ENCODE peak calls at places on chromosomes 6 and 20, in nine cellular contexts. E, S, C, M, F, Y, A, L and K are unnamed samples.

GRCh38 chr6:287500-287883 is 4.8 kb upstream of the DUSP22 start:
- DNase-seq in E (no peak), F (no peak), L (no peak), Y (no peak), S (no peak), M (no peak), A (no peak), C (no peak), K (no peak)

GRCh38 chr20:45019027-45019763 is 52.9 kb downstream of the STK4 start:
- DNase-seq in F (no peak), L (no peak), A (no peak), C (no peak), Y (no peak), S (no peak), M (no peak), E (no peak), K (no peak)

GRCh38 chr6:148907573-148907972 is 160.7 kb downstream of the UST start:
- DNase-seq in C (no peak), A (no peak), F (no peak), E (no peak), M (no peak), L (no peak), S (no peak), Y (no peak), K (no peak)

GRCh38 chr6:162526960-162527359 is 200.6 kb downstream of the PRKN start:
- DNase-seq in S (no peak), A (no peak), M (no peak), Y (no peak), L (no peak), E (no peak), F (no peak), C (no peak), K (no peak)

GRCh38 chr20:57594092-57594911 is 25.9 kb downstream of the ZBP1 start:
- DNase-seq in L (peak; percentile 57), A (peak; percentile 37), F (peak; percentile 89), S (peak; percentile 8), E (no peak), Y (peak; percentile 74), C (peak; percentile 31), M (no peak), K (peak; percentile 21)

GRCh38 chr6:31559958-31560696 is 12.0 kb upstream of the LTA start:
- DNase-seq in C (no peak), E (no peak), Y (peak; percentile 89), F (no peak), M (no peak), S (peak; percentile 52), A (peak; percentile 65), L (peak; percentile 56), K (peak; percentile 64)

GRCh38 chr6:148716811-148717210 is 30.0 kb upstream of the UST start:
- DNase-seq in A (no peak), Y (no peak), F (no peak), L (no peak), C (no peak), M (peak; percentile 65), S (no peak), E (no peak), K (peak; percentile 46)

GRCh38 chr6:27370391-27370790 is 18.2 kb upstream of the ZNF391 start:
- DNase-seq in S (no peak), C (no peak), E (no peak), A (no peak), M (no peak), F (no peak), L (no peak), Y (no peak), K (no peak)

GRCh38 chr20:51082988-51083387 is 60.1 kb upstream of the KCNG1 start:
- DNase-seq in A (no peak), E (no peak), L (no peak), S (no peak), C (no peak), M (no peak), F (no peak), Y (no peak), K (no peak)

GRCh38 chr20:51074062-51074461 is 51.2 kb upstream of the KCNG1 start:
- DNase-seq in C (no peak), A (no peak), S (no peak), L (no peak), Y (no peak), F (no peak), E (no peak), M (no peak), K (no peak)

GRCh38 chr20:51077601-51078000 is 54.7 kb upstream of the KCNG1 start:
- DNase-seq in C (no peak), M (no peak), Y (no peak), L (no peak), S (no peak), E (no peak), A (no peak), F (no peak), K (no peak)

GRCh38 chr20:51079488-51079887 is 56.6 kb upstream of the KCNG1 start:
- DNase-seq in E (no peak), S (no peak), C (no peak), A (no peak), L (no peak), Y (no peak), M (no peak), F (no peak), K (no peak)

DNA sequence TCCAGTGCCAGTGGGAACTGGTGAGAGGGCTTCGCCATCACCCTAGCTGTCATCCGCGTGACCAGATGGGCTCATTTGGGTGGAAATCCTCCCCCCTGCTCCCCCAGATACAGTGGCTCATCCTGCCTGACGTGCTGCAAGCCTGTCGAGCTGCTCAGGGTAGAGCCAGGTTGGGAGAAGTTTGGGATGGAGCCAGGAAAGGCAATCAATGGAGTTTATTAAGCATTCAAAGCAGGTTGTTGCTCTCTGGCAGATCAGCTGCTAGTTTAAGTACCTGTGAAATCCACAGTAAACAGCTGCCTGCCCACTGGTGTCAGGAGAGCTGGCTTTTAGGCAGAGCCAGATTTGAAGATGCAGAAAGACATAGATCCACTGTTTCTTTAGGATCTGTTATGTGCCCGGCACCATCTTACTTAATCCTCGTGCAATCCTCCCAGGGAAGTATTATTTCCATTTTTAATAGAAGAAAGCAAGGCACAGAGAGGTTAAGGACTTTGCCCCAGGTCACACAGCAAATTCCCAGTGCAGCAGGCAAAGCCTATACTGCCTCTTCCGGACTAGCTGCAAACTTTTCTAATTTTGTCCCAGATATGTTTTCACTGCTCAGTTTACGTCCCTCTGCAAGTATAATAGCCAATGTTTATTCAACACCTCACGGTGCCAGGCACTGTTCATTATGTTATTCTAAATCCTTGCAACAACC is 54.1 kb upstream of the KCNG1 start:
- DNase-seq in C (no peak), M (no peak), E (no peak), S (no peak), L (no peak), A (no peak), F (no peak), Y (no peak), K (no peak)
- TF ChIP-seq CTCF in C (no peak), M (no peak), E (no peak), S (peak; percentile 11), L (no peak), A (no peak), F (no peak), Y (no peak), K (no peak)

GRCh38 chr6:145891126-145891525 is 73.0 kb downstream of the SHPRH start:
- DNase-seq in Y (no peak), L (no peak), C (no peak), F (no peak), S (peak; percentile 96), E (no peak), A (no peak), M (no peak), K (peak; percentile 73)

GRCh38 chr6:145892026-145892425 is 72.1 kb downstream of the SHPRH start:
- DNase-seq in F (no peak), Y (no peak), C (no peak), E (no peak), L (no peak), A (no peak), S (no peak), M (no peak), K (no peak)

GRCh38 chr6:145895802-145896201 is 68.4 kb downstream of the SHPRH start:
- DNase-seq in C (no peak), Y (no peak), F (no peak), S (peak; percentile 28), M (no peak), E (no peak), L (no peak), A (no peak), K (peak; percentile 21)

GRCh38 chr6:145891565-145891964 is 72.6 kb downstream of the SHPRH start:
- DNase-seq in E (no peak), F (no peak), A (no peak), Y (no peak), L (no peak), M (no peak), S (peak; percentile 77), C (no peak), K (peak; percentile 30)

DNA sequence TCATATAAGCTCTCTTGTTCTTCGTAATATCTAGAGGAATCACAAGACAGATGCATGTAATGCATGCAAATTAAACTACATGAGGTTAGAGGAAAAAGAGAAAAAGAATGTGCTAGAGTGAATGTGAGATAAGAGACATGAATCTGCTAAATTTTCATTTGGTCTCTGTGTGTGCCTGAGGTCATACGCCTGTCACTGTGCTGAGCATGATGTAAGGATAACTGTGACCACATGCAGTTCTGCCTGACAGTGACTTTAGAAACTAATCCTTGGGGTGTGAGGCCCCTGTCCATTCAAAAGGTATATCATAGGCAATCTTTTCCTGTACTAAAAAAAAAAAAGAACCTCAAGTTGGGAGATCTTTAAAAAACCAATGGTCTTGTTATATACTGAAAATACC is 70.6 kb downstream of the SHPRH start:
- DNase-seq in F (peak; percentile 5), Y (no peak), E (no peak), A (no peak), M (no peak), L (no peak), C (no peak), S (no peak), K (no peak)
- H3K4me3 ChIP-seq in F (no peak overlapping the region), Y (no peak overlapping the region), E (no peak overlapping the region), A (no peak overlapping the region), M (no peak overlapping the region), L (no peak overlapping the region), C (no peak overlapping the region), S (no peak overlapping the region), K (no peak overlapping the region)

GRCh38 chr20:40085513-40085912 is 603.5 kb downstream of the MAFB start:
- DNase-seq in M (no peak), E (no peak), Y (no peak), L (no peak), S (no peak), C (no peak), A (no peak), F (no peak), K (no peak)

GRCh38 chr20:40087496-40087895 is 601.5 kb downstream of the MAFB start:
- DNase-seq in Y (no peak), M (no peak), S (no peak), E (no peak), A (no peak), C (no peak), F (no peak), L (no peak), K (no peak)

GRCh38 chr20:40090236-40090635 is 598.8 kb downstream of the MAFB start:
- DNase-seq in E (no peak), F (no peak), C (no peak), Y (no peak), A (no peak), S (no peak), L (no peak), M (no peak), K (peak; percentile 12)
- TF ChIP-seq CTCF in E (no peak), F (no peak), C (no peak), Y (no peak), A (no peak), S (no peak), L (no peak), M (no peak), K (no peak)

GRCh38 chr6:24686408-24686807 is 19.5 kb downstream of the ACOT13 start:
- DNase-seq in E (no peak), S (no peak), A (no peak), F (no peak), Y (no peak), M (no peak), C (no peak), L (no peak), K (no peak)

GRCh38 chr6:24680582-24680981 is 13.7 kb downstream of the ACOT13 start:
- DNase-seq in A (peak; percentile 31), Y (no peak), F (no peak), M (no peak), L (no peak), C (no peak), S (no peak), E (no peak), K (no peak)

DNA sequence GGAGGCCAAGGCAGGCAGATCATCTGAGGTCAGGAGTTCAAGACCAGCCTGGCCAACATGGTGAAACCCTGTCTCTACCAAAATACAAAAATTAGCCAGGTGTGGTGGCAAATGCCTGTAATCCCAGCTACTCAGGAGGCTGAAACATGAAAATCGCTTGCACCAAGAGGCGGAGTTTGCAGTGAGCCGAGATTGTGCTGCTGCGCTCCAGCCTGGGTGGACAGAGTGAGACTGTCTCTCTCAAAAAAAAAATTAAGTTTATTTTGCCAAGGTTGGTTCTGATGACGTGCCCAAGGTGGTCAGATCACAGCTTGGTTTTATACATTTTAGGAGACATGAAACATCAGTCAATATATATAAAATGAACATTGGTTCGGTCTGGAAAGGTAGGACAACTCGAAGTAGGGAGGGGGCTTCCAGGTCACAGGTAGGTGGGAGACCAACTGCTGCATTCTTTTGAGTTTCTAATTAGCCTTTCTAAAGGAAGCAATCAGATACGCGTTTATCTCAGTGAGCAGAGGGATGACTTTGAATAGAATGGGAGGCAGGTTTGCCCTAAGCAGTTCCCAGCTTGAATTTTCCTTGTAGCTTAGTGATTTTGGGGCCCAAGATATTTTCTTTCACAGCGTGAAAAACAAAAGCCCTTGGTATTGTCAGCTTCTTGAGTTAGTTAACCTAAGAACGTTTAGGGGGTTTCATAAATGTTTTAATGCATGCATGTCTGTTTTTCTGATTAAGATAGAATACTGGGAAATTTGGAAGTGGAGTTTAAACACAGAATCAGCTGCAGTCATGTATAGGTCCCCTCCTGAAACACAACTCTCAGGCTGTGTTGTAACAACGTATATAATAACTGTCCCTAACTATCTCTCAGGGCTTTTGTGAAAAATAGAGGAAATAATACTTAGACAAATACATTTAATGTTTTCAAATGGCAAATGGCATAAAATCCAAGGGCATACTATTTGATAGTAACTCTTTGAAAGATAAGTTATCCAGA is 16.7 kb downstream of the ACOT13 start:
- DNase-seq in M (no peak), F (no peak), E (no peak), L (no peak), S (no peak), C (no peak), A (no peak), Y (no peak), K (no peak)
- H3K4me3 ChIP-seq in M (no peak overlapping the region), F (no peak overlapping the region), E (no peak overlapping the region), L (no peak overlapping the region), S (no peak overlapping the region), C (no peak overlapping the region), A (no peak overlapping the region), Y (no peak overlapping the region), K (no peak overlapping the region)